ENCODE peak calls at places on chromosomes 7 and 10, in six cellular contexts. One of them, this sample, is unnamed.

GRCh38 chr7:129258649-129259389 is 34.0 kb downstream of the AHCYL2 start:
- DNase-seq in mesendoderm: peak; percentile 97
- DNase-seq in neuronal stem cell: peak; percentile 89
- DNase-seq in mesenchymal stem cell: peak; percentile 19
- DNase-seq in H1: no peak
- DNase-seq in IMR-90: no peak
- DNase-seq in this sample: peak; percentile 58

GRCh38 chr7:66250711-66251110 is 45.6 kb downstream of the TPST1 start:
- DNase-seq in H1: no peak
- DNase-seq in neuronal stem cell: no peak
- DNase-seq in IMR-90: peak; percentile 95
- DNase-seq in mesendoderm: no peak
- DNase-seq in mesenchymal stem cell: peak; percentile 95
- DNase-seq in this sample: no peak

GRCh38 chr10:70932415-70933196 is 44.2 kb upstream of the PCBD1 start:
- DNase-seq in mesenchymal stem cell: peak; percentile 4
- DNase-seq in mesendoderm: no peak
- DNase-seq in neuronal stem cell: no peak
- DNase-seq in H1: no peak
- DNase-seq in IMR-90: no peak
- DNase-seq in this sample: no peak

GRCh38 chr7:27129729-27130539 is 623 bp downstream of the HOXA4 start:
- DNase-seq in mesenchymal stem cell: peak; percentile 7
- DNase-seq in mesendoderm: no peak
- DNase-seq in IMR-90: no peak
- DNase-seq in neuronal stem cell: no peak
- DNase-seq in H1: peak; percentile 59
- DNase-seq in this sample: no peak

GRCh38 chr7:1312098-1313070 is 79.7 kb downstream of the UNCX start:
- DNase-seq in mesenchymal stem cell: no peak
- DNase-seq in mesendoderm: peak; percentile 62
- DNase-seq in H1: no peak
- DNase-seq in neuronal stem cell: no peak
- DNase-seq in IMR-90: no peak
- DNase-seq in this sample: no peak

GRCh38 chr7:47702096-47702495 is 120.2 kb upstream of the TNS3 start:
- DNase-seq in neuronal stem cell: no peak
- DNase-seq in H1: no peak
- DNase-seq in mesenchymal stem cell: no peak
- DNase-seq in mesendoderm: no peak
- DNase-seq in IMR-90: no peak
- DNase-seq in this sample: no peak

GRCh38 chr10:31604141-31604540 is 285.1 kb downstream of the ZEB1 start:
- DNase-seq in IMR-90: peak; percentile 41
- DNase-seq in H1: no peak
- DNase-seq in neuronal stem cell: no peak
- DNase-seq in mesenchymal stem cell: no peak
- DNase-seq in mesendoderm: peak; percentile 45
- DNase-seq in this sample: no peak

GRCh38 chr10:43867667-43868361 is 219.1 kb upstream of the ZNF32 start:
- DNase-seq in IMR-90: peak; percentile 86
- DNase-seq in mesenchymal stem cell: peak; percentile 86
- DNase-seq in neuronal stem cell: no peak
- DNase-seq in H1: peak; percentile 22
- DNase-seq in mesendoderm: no peak
- DNase-seq in this sample: no peak

GRCh38 chr7:25308246-25308645 is 80.0 kb upstream of the NPVF start:
- DNase-seq in mesenchymal stem cell: no peak
- DNase-seq in mesendoderm: no peak
- DNase-seq in neuronal stem cell: no peak
- DNase-seq in IMR-90: no peak
- DNase-seq in H1: no peak
- DNase-seq in this sample: no peak

GRCh38 chr7:103025341-103025740 is 49.3 kb downstream of the FBXL13 start:
- DNase-seq in H1: no peak
- DNase-seq in mesenchymal stem cell: no peak
- DNase-seq in IMR-90: no peak
- DNase-seq in mesendoderm: no peak
- DNase-seq in neuronal stem cell: no peak
- DNase-seq in this sample: no peak

GRCh38 chr7:106775552-106775936 is 89.5 kb upstream of the PIK3CG start:
- DNase-seq in mesenchymal stem cell: peak; percentile 85
- DNase-seq in IMR-90: peak; percentile 86
- DNase-seq in mesendoderm: peak; percentile 7
- DNase-seq in H1: no peak
- DNase-seq in neuronal stem cell: no peak
- DNase-seq in this sample: no peak

GRCh38 chr10:68153473-68154210 is 44.4 kb downstream of the MYPN start:
- DNase-seq in neuronal stem cell: no peak
- DNase-seq in H1: peak; percentile 50
- DNase-seq in IMR-90: peak; percentile 99
- DNase-seq in mesendoderm: peak; percentile 99
- DNase-seq in mesenchymal stem cell: peak; percentile 99
- DNase-seq in this sample: peak; percentile 77

GRCh38 chr7:116165717-116166116 is 44.6 kb upstream of the TES start:
- DNase-seq in mesendoderm: no peak
- DNase-seq in H1: no peak
- DNase-seq in neuronal stem cell: no peak
- DNase-seq in IMR-90: no peak
- DNase-seq in mesenchymal stem cell: no peak
- DNase-seq in this sample: no peak

GRCh38 chr10:123512881-123513822 is 153.0 kb upstream of the GPR26 start:
- DNase-seq in neuronal stem cell: no peak
- DNase-seq in IMR-90: no peak
- DNase-seq in mesendoderm: peak; percentile 87
- DNase-seq in mesenchymal stem cell: no peak
- DNase-seq in H1: no peak
- DNase-seq in this sample: no peak

GRCh38 chr10:78931333-78932083 is 137.3 kb upstream of the ZMIZ1 start:
- DNase-seq in H1: no peak
- DNase-seq in mesenchymal stem cell: peak; percentile 91
- DNase-seq in IMR-90: peak; percentile 88
- DNase-seq in mesendoderm: peak; percentile 60
- DNase-seq in neuronal stem cell: no peak
- DNase-seq in this sample: no peak

GRCh38 chr10:48923763-48924162 is 15.9 kb downstream of the LRRC18 start:
- DNase-seq in neuronal stem cell: no peak
- DNase-seq in mesenchymal stem cell: no peak
- DNase-seq in IMR-90: no peak
- DNase-seq in mesendoderm: no peak
- DNase-seq in H1: no peak
- DNase-seq in this sample: no peak

GRCh38 chr7:102193806-102194205 is 92.9 kb upstream of the SH2B2 start:
- DNase-seq in IMR-90: peak; percentile 45
- DNase-seq in neuronal stem cell: no peak
- DNase-seq in mesenchymal stem cell: peak; percentile 50
- DNase-seq in H1: no peak
- DNase-seq in mesendoderm: no peak
- DNase-seq in this sample: no peak

GRCh38 chr10:111989136-111990050 is 194.2 kb downstream of the GPAM start:
- DNase-seq in mesenchymal stem cell: no peak
- DNase-seq in neuronal stem cell: no peak
- DNase-seq in mesendoderm: no peak
- DNase-seq in H1: no peak
- DNase-seq in IMR-90: no peak
- DNase-seq in this sample: no peak

GRCh38 chr10:86367339-86367951 is 850 bp upstream of the GRID1 start:
- DNase-seq in H1: peak; percentile 69
- DNase-seq in mesenchymal stem cell: peak; percentile 1
- DNase-seq in IMR-90: no peak
- DNase-seq in mesendoderm: no peak
- DNase-seq in neuronal stem cell: no peak
- DNase-seq in this sample: peak; percentile 49

GRCh38 chr7:50141131-50141530 is 48.1 kb upstream of the ZPBP start:
- DNase-seq in neuronal stem cell: no peak
- DNase-seq in mesendoderm: no peak
- DNase-seq in H1: no peak
- DNase-seq in IMR-90: no peak
- DNase-seq in mesenchymal stem cell: no peak
- DNase-seq in this sample: no peak

GRCh38 chr7:894164-894867 is 18.0 kb downstream of the GET4 start:
- DNase-seq in H1: no peak
- DNase-seq in neuronal stem cell: no peak
- DNase-seq in mesendoderm: no peak
- DNase-seq in IMR-90: no peak
- DNase-seq in mesenchymal stem cell: no peak
- DNase-seq in this sample: no peak

GRCh38 chr7:124879771-124880170 is 49.9 kb downstream of the POT1 start:
- DNase-seq in neuronal stem cell: no peak
- DNase-seq in H1: no peak
- DNase-seq in mesenchymal stem cell: no peak
- DNase-seq in mesendoderm: no peak
- DNase-seq in IMR-90: no peak
- DNase-seq in this sample: no peak

GRCh38 chr7:21300692-21301091 is 127.2 kb upstream of the SP4 start:
- DNase-seq in H1: no peak
- DNase-seq in mesendoderm: peak; percentile 22
- DNase-seq in neuronal stem cell: no peak
- DNase-seq in IMR-90: no peak
- DNase-seq in mesenchymal stem cell: no peak
- DNase-seq in this sample: no peak

GRCh38 chr10:65911431-65911830 is 1014.4 kb upstream of the LRRTM3 start:
- DNase-seq in mesendoderm: peak; percentile 45
- DNase-seq in H1: no peak
- DNase-seq in mesenchymal stem cell: no peak
- DNase-seq in neuronal stem cell: no peak
- DNase-seq in IMR-90: no peak
- DNase-seq in this sample: no peak

GRCh38 chr10:26505491-26505890 is 67.3 kb downstream of the APBB1IP start:
- DNase-seq in neuronal stem cell: no peak
- DNase-seq in IMR-90: no peak
- DNase-seq in mesendoderm: no peak
- DNase-seq in mesenchymal stem cell: no peak
- DNase-seq in H1: no peak
- DNase-seq in this sample: no peak
- H2AK5ac ChIP-seq in neuronal stem cell: no peak overlapping the region
- H2AK5ac ChIP-seq in IMR-90: no peak overlapping the region
- H2AK5ac ChIP-seq in mesendoderm: no peak overlapping the region
- H2AK5ac ChIP-seq in mesenchymal stem cell: no peak overlapping the region
- H2AK5ac ChIP-seq in H1: no peak overlapping the region
- H2AK5ac ChIP-seq in this sample: no peak overlapping the region

GRCh38 chr10:117542706-117543244 is at the start of gene EMX2:
- DNase-seq in neuronal stem cell: no peak
- DNase-seq in IMR-90: no peak
- DNase-seq in mesenchymal stem cell: no peak
- DNase-seq in H1: no peak
- DNase-seq in mesendoderm: peak; percentile 38
- DNase-seq in this sample: no peak

GRCh38 chr10:117540640-117541404 is 1.7 kb upstream of the EMX2 start:
- DNase-seq in IMR-90: no peak
- DNase-seq in H1: no peak
- DNase-seq in mesendoderm: peak; percentile 12
- DNase-seq in mesenchymal stem cell: no peak
- DNase-seq in neuronal stem cell: no peak
- DNase-seq in this sample: no peak

GRCh38 chr10:117543245-117543998 is 876 bp downstream of the EMX2 start:
- DNase-seq in IMR-90: no peak
- DNase-seq in mesenchymal stem cell: no peak
- DNase-seq in H1: peak; percentile 80
- DNase-seq in mesendoderm: peak; percentile 72
- DNase-seq in neuronal stem cell: peak; percentile 63
- DNase-seq in this sample: peak; percentile 71

GRCh38 chr10:117541405-117541908 is 1.1 kb upstream of the EMX2 start:
- DNase-seq in mesendoderm: peak; percentile 81
- DNase-seq in mesenchymal stem cell: no peak
- DNase-seq in H1: no peak
- DNase-seq in IMR-90: no peak
- DNase-seq in neuronal stem cell: peak; percentile 74
- DNase-seq in this sample: peak; percentile 75

DNA sequence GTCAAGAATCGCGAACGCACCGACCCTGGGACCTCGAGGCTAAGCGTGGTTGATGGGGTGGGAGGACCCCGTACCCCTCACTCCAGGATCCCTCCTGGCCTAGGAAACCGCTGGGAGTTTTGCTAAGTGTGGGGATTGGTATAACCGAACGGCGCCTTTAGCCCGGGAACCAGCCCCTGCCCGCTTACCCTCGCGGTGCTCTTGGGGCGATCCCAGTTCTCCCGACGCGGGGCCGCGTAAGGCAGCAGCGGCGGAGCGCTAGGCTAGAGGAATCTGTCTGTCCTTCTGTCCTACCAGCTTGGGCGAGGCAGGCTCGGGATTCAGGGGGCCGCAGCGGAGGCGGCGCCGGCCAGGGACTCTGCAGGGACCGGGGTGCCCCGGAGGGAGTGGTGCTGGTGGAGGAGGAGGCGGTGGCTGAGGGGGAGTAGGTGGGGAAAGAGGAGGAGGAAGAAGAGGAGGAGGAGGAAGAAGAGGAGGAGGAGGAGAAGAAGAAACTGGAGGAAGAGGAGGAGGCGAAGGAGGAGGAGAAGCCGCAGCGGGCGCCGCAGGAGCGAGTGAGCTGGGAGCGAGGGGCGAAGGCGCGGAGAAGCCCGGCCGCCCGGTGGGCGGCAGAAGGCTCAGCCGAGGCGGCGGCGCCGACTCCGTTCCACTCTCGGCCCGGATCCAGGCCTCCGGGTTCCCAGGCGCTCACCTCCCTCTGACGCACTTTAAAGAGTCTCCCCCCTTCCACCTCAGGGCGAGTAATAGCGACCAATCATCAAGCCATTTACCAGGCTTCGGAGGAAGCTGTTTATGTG is 439 bp upstream of the EMX2 start:
- DNase-seq in mesendoderm: peak; percentile 94
- DNase-seq in mesenchymal stem cell: peak; percentile 41
- DNase-seq in IMR-90: peak; percentile 2
- DNase-seq in H1: peak; percentile 87
- DNase-seq in neuronal stem cell: peak; percentile 88
- DNase-seq in this sample: peak; percentile 92
- H3K9ac ChIP-seq in mesendoderm: peak overlapping the region; percentile 53
- H3K9ac ChIP-seq in mesenchymal stem cell: peak overlapping the region; percentile 100
- H3K9ac ChIP-seq in IMR-90: no peak overlapping the region
- H3K9ac ChIP-seq in H1: no peak overlapping the region
- H3K9ac ChIP-seq in neuronal stem cell: peak overlapping the region; percentile 89
- H3K9ac ChIP-seq in this sample: no peak overlapping the region

DNA sequence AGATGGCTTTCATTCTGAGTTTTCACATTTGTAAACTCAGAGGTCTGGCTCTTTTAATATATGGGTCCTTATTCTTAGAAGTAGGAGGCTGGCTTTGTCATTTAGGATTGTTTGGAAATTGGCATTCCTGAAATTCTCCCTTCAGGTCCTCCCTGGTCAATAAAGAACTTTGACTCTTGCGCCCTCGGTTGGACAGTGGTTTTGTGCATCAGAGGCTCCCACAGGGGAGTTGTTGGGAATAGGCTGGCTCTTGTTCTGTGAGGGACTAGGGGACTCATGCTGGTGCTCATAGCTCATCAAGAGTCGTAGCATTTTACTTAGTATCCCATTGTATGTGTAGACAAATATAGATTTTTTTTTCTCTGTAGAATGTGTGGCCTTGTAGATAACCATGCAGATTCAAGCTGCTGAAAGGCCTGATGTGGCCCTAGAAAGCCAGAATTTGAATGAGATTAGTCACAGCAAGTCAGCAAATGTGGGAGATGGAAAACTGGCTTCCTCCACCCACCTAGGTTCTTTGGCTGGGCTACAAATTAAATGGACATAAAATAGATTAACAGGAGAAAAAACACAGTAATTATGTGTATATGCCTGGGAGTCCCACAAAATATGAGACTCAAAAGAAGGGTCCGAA is 94.7 kb upstream of the BTBD16 start:
- DNase-seq in IMR-90: peak; percentile 59
- DNase-seq in H1: no peak
- DNase-seq in neuronal stem cell: no peak
- DNase-seq in mesendoderm: peak; percentile 61
- DNase-seq in mesenchymal stem cell: no peak
- DNase-seq in this sample: no peak
- H3K4me1 ChIP-seq in IMR-90: peaks cover 3% of the 10 kb centered on the region
- H3K4me1 ChIP-seq in H1: peaks cover 55% of the 10 kb centered on the region
- H3K4me1 ChIP-seq in neuronal stem cell: peaks cover 42% of the 10 kb centered on the region
- H3K4me1 ChIP-seq in mesendoderm: no peaks in the 10 kb centered on the region
- H3K4me1 ChIP-seq in mesenchymal stem cell: peaks cover 16% of the 10 kb centered on the region
- H3K4me1 ChIP-seq in this sample: peaks cover 19% of the 10 kb centered on the region

GRCh38 chr10:128497660-128498377 is 371.6 kb upstream of the MKI67 start:
- DNase-seq in IMR-90: no peak
- DNase-seq in neuronal stem cell: no peak
- DNase-seq in mesenchymal stem cell: no peak
- DNase-seq in H1: no peak
- DNase-seq in mesendoderm: no peak
- DNase-seq in this sample: no peak
- H2AK5ac ChIP-seq in IMR-90: no peak overlapping the region
- H2AK5ac ChIP-seq in neuronal stem cell: peak overlapping the region; percentile 58
- H2AK5ac ChIP-seq in mesenchymal stem cell: no peak overlapping the region
- H2AK5ac ChIP-seq in H1: no peak overlapping the region
- H2AK5ac ChIP-seq in mesendoderm: no peak overlapping the region
- H2AK5ac ChIP-seq in this sample: no peak overlapping the region

This sample was measured in H9.